ENCODE peak calls at places on chromosome 10, in five cellular contexts. E is brain microvascular endothelial cell, T is tibial artery, F is left lung, X is left ventricle myocardium inferior. L is an unnamed sample.

GRCh38 chr10:68088744-68089143 is 13.7 kb upstream of the HERC4 start:
- DNase-seq in E (no peak), T (no peak), F (no peak), X (no peak), L (no peak)

GRCh38 chr10:112409755-112410154 is 35.8 kb downstream of the ACSL5 start:
- DNase-seq in E (no peak), T (no peak), F (no peak), X (no peak), L (no peak)

GRCh38 chr10:47030191-47030698 is 119.0 kb downstream of the PTPN20 start:
- DNase-seq in E (no peak), T (peak; percentile 70), F (peak; percentile 20), X (no peak), L (no peak)

GRCh38 chr10:48839809-48840679 is 99.6 kb downstream of the LRRC18 start:
- DNase-seq in E (no peak), T (no peak), F (no peak), X (no peak), L (no peak)

GRCh38 chr10:90193240-90193985 is 492.0 kb downstream of the KIF20B start:
- DNase-seq in E (peak; percentile 79), T (no peak), F (no peak), X (no peak), L (no peak)

GRCh38 chr10:60293797-60294196 is 95.9 kb downstream of the ANK3 start:
- DNase-seq in E (no peak), T (no peak), F (no peak), X (no peak), L (no peak)

GRCh38 chr10:107031981-107032699 is 132.4 kb downstream of the SORCS1 start:
- DNase-seq in E (peak; percentile 1), T (no peak), F (no peak), X (no peak), L (no peak)

GRCh38 chr10:96290368-96291133 is 13.7 kb upstream of the DNTT start:
- DNase-seq in E (no peak), T (no peak), F (no peak), X (no peak), L (no peak)

GRCh38 chr10:99329238-99329890 is at the start of gene CNNM1:
- DNase-seq in E (no peak), T (no peak), F (no peak), X (no peak), L (no peak)

GRCh38 chr10:35752469-35753450 is 110.7 kb upstream of the FZD8 start:
- DNase-seq in E (no peak), T (peak; percentile 24), F (no peak), X (peak; percentile 17), L (peak; percentile 54)

GRCh38 chr10:58856508-58857240 is 319.8 kb upstream of the PHYHIPL start:
- DNase-seq in E (peak; percentile 97), T (peak; percentile 57), F (no peak), X (no peak), L (peak; percentile 73)

GRCh38 chr10:76902949-76903348 is 734.7 kb downstream of the KCNMA1 start:
- DNase-seq in E (no peak), T (no peak), F (no peak), X (peak; percentile 67), L (no peak)

GRCh38 chr10:61286695-61287094 is 166.5 kb downstream of the TMEM26 start:
- DNase-seq in E (no peak), T (no peak), F (no peak), X (no peak), L (no peak)

GRCh38 chr10:6980353-6980752 is 400.3 kb upstream of the PRKCQ start:
- DNase-seq in E (no peak), T (no peak), F (no peak), X (no peak), L (no peak)

GRCh38 chr10:22335204-22335956 is 9.9 kb upstream of the SPAG6 start:
- DNase-seq in E (no peak), T (peak; percentile 39), F (peak; percentile 46), X (no peak), L (no peak)

GRCh38 chr10:20110435-20111119 is 294.3 kb downstream of the PLXDC2 start:
- DNase-seq in E (no peak), T (no peak), F (no peak), X (no peak), L (no peak)

GRCh38 chr10:120138689-120139088 is 246.2 kb downstream of the SEC23IP start:
- DNase-seq in E (no peak), T (no peak), F (no peak), X (no peak), L (no peak)
- TF ChIP-seq CTCF in E (no peak), T (no peak), F (no peak), X (no peak), L (no peak)

DNA sequence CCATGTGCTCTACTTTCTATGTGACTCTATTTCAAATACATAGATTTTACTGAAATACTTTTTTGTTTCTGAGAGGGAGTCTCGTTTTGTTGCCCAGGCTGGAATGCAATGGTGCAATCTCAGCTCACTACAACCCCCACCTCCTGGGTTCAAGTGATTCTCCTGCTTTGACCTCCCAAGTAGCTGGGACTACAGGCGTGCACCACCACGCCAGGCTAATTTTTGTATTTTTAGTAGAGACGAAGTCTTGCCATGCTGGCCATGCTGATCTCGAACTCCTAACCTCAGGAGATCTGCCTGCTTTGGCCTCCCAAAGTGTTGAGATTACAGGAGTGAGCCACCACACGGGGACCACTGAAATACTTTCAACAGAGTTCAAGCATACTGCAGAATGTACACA is 3.5 kb downstream of the IDI1 start:
- DNase-seq in E (no peak), T (no peak), F (no peak), X (no peak), L (no peak)
- TF ChIP-seq CTCF in E (no peak), T (no peak), F (no peak), X (no peak), L (no peak)

GRCh38 chr10:71837085-71837827 is 13.8 kb downstream of the PSAP start:
- DNase-seq in E (no peak), T (no peak), F (no peak), X (no peak), L (no peak)
- TF ChIP-seq CTCF in E (peak; percentile 77), T (no peak), F (no peak), X (peak; percentile 55), L (no peak)

GRCh38 chr10:131140606-131141005 is 170.9 kb downstream of the TCERG1L start:
- DNase-seq in E (no peak), T (no peak), F (peak; percentile 4), X (no peak), L (no peak)

GRCh38 chr10:131141207-131141606 is 170.3 kb downstream of the TCERG1L start:
- DNase-seq in E (no peak), T (no peak), F (peak; percentile 7), X (no peak), L (no peak)

GRCh38 chr10:131143425-131144165 is 167.9 kb downstream of the TCERG1L start:
- DNase-seq in E (no peak), T (no peak), F (peak; percentile 23), X (no peak), L (no peak)

GRCh38 chr10:131141645-131142445 is 169.7 kb downstream of the TCERG1L start:
- DNase-seq in E (no peak), T (no peak), F (peak; percentile 10), X (no peak), L (no peak)

GRCh38 chr10:131142446-131143380 is 168.8 kb downstream of the TCERG1L start:
- DNase-seq in E (no peak), T (no peak), F (peak; percentile 7), X (no peak), L (no peak)
- TF ChIP-seq CTCF in E (no peak), T (no peak), F (no peak), X (no peak), L (no peak)

GRCh38 chr10:126013489-126014281 is 117.3 kb downstream of the FANK1 start:
- DNase-seq in E (peak; percentile 91), T (no peak), F (no peak), X (no peak), L (no peak)
- TF ChIP-seq CTCF in E (no peak), T (no peak), F (no peak), X (no peak), L (peak; percentile 1)

DNA sequence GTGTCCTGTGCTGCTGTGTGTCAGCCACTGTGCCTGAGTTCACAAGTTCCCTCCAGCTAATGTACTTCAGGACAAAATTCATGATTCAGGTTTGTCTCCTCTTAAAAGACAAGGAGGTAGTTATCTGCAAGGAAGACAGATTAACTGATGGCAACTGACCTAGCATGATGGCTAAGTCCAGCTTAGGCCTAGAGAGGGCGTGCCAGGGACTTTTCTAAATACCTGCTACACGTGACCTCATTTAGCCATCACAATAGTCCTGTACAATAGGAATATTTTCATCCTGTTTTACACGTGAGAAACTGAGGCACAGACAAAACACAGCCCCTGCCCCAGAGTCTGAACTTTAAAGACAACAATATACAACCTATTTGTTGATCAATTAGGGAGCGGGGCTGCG is 275.7 kb downstream of the XPNPEP1 start:
- DNase-seq in E (no peak), T (no peak), F (no peak), X (no peak), L (no peak)
- TF ChIP-seq CTCF in E (no peak), T (no peak), F (no peak), X (no peak), L (no peak)

L was measured in AG09319.